ENCODE peak calls at places on chromosomes 7 and 10, in ten cellular contexts. One of them, this sample, is unnamed.

GRCh38 chr7:78576196-78576595 is 777.6 kb downstream of the PHTF2 start:
- DNase-seq in cardiac muscle cell: peak
- DNase-seq in GM13976: no peak
- DNase-seq in mammary epithelial cell: no peak
- DNase-seq in fibroblast of the aortic adventitia: no peak
- DNase-seq in pancreas: no peak
- DNase-seq in nephron progenitor cell: peak
- DNase-seq in heart right ventricle: no peak
- DNase-seq in upper lobe of right lung: no peak
- DNase-seq in H9: no peak
- DNase-seq in this sample: no peak

GRCh38 chr10:106387063-106387462 is 777.4 kb downstream of the SORCS1 start:
- DNase-seq in cardiac muscle cell: no peak
- DNase-seq in GM13976: no peak
- DNase-seq in mammary epithelial cell: peak
- DNase-seq in fibroblast of the aortic adventitia: peak
- DNase-seq in pancreas: no peak
- DNase-seq in nephron progenitor cell: no peak
- DNase-seq in heart right ventricle: no peak
- DNase-seq in upper lobe of right lung: no peak
- DNase-seq in H9: no peak
- DNase-seq in this sample: no peak

GRCh38 chr7:1043552-1044188 is 676 bp upstream of the GPR146 start:
- DNase-seq in cardiac muscle cell: no peak
- DNase-seq in GM13976: no peak
- DNase-seq in mammary epithelial cell: no peak
- DNase-seq in fibroblast of the aortic adventitia: no peak
- DNase-seq in pancreas: peak
- DNase-seq in nephron progenitor cell: no peak
- DNase-seq in heart right ventricle: no peak
- DNase-seq in upper lobe of right lung: no peak
- DNase-seq in H9: no peak
- DNase-seq in this sample: no peak

GRCh38 chr7:5691536-5692090 is 89.8 kb downstream of the RNF216 start:
- DNase-seq in cardiac muscle cell: peak
- DNase-seq in GM13976: no peak
- DNase-seq in mammary epithelial cell: no peak
- DNase-seq in fibroblast of the aortic adventitia: no peak
- DNase-seq in pancreas: no peak
- DNase-seq in nephron progenitor cell: no peak
- DNase-seq in heart right ventricle: no peak
- DNase-seq in upper lobe of right lung: no peak
- DNase-seq in H9: no peak
- DNase-seq in this sample: no peak

GRCh38 chr7:117550625-117551024 is 70.8 kb downstream of the CFTR start:
- DNase-seq in cardiac muscle cell: no peak
- DNase-seq in GM13976: no peak
- DNase-seq in mammary epithelial cell: no peak
- DNase-seq in fibroblast of the aortic adventitia: no peak
- DNase-seq in pancreas: no peak
- DNase-seq in nephron progenitor cell: no peak
- DNase-seq in heart right ventricle: no peak
- DNase-seq in upper lobe of right lung: no peak
- DNase-seq in H9: no peak
- DNase-seq in this sample: no peak

GRCh38 chr7:101896312-101896711 is 78.9 kb downstream of the CUX1 start:
- DNase-seq in cardiac muscle cell: no peak
- DNase-seq in GM13976: no peak
- DNase-seq in mammary epithelial cell: no peak
- DNase-seq in fibroblast of the aortic adventitia: no peak
- DNase-seq in pancreas: no peak
- DNase-seq in nephron progenitor cell: no peak
- DNase-seq in heart right ventricle: no peak
- DNase-seq in upper lobe of right lung: no peak
- DNase-seq in H9: no peak
- DNase-seq in this sample: no peak

GRCh38 chr7:20197125-20197524 is 20.1 kb downstream of the MACC1 start:
- DNase-seq in cardiac muscle cell: no peak
- DNase-seq in GM13976: no peak
- DNase-seq in mammary epithelial cell: no peak
- DNase-seq in fibroblast of the aortic adventitia: peak
- DNase-seq in pancreas: no peak
- DNase-seq in nephron progenitor cell: no peak
- DNase-seq in heart right ventricle: no peak
- DNase-seq in upper lobe of right lung: no peak
- DNase-seq in H9: no peak
- DNase-seq in this sample: no peak

GRCh38 chr10:62858364-62858763 is 42.2 kb upstream of the EGR2 start:
- DNase-seq in cardiac muscle cell: no peak
- DNase-seq in GM13976: no peak
- DNase-seq in mammary epithelial cell: no peak
- DNase-seq in fibroblast of the aortic adventitia: peak
- DNase-seq in pancreas: no peak
- DNase-seq in nephron progenitor cell: no peak
- DNase-seq in heart right ventricle: peak
- DNase-seq in upper lobe of right lung: no peak
- DNase-seq in H9: peak
- DNase-seq in this sample: no peak

GRCh38 chr7:98474558-98474957 is 73.7 kb upstream of the BAIAP2L1 start:
- DNase-seq in cardiac muscle cell: no peak
- DNase-seq in GM13976: no peak
- DNase-seq in mammary epithelial cell: peak
- DNase-seq in fibroblast of the aortic adventitia: peak
- DNase-seq in pancreas: no peak
- DNase-seq in nephron progenitor cell: no peak
- DNase-seq in heart right ventricle: no peak
- DNase-seq in upper lobe of right lung: no peak
- DNase-seq in H9: no peak
- DNase-seq in this sample: no peak

GRCh38 chr7:36151921-36152755 is 916 bp upstream of the EEPD1 start:
- DNase-seq in cardiac muscle cell: no peak
- DNase-seq in GM13976: no peak
- DNase-seq in mammary epithelial cell: no peak
- DNase-seq in fibroblast of the aortic adventitia: no peak
- DNase-seq in pancreas: no peak
- DNase-seq in nephron progenitor cell: no peak
- DNase-seq in heart right ventricle: no peak
- DNase-seq in upper lobe of right lung: no peak
- DNase-seq in H9: no peak
- DNase-seq in this sample: no peak

GRCh38 chr10:78260141-78260540 is 226.5 kb downstream of the RPS24 start:
- DNase-seq in cardiac muscle cell: peak
- DNase-seq in GM13976: no peak
- DNase-seq in mammary epithelial cell: no peak
- DNase-seq in fibroblast of the aortic adventitia: peak
- DNase-seq in pancreas: no peak
- DNase-seq in nephron progenitor cell: no peak
- DNase-seq in heart right ventricle: no peak
- DNase-seq in upper lobe of right lung: no peak
- DNase-seq in H9: no peak
- DNase-seq in this sample: no peak
- TF ChIP-seq CTCF in cardiac muscle cell: peak
- TF ChIP-seq CTCF in GM13976: no peak
- TF ChIP-seq CTCF in mammary epithelial cell: no peak
- TF ChIP-seq CTCF in fibroblast of the aortic adventitia: no peak
- TF ChIP-seq CTCF in pancreas: no peak
- TF ChIP-seq CTCF in nephron progenitor cell: peak
- TF ChIP-seq CTCF in heart right ventricle: no peak
- TF ChIP-seq CTCF in upper lobe of right lung: no peak
- TF ChIP-seq CTCF in H9: peak
- TF ChIP-seq CTCF in this sample: no peak

DNA sequence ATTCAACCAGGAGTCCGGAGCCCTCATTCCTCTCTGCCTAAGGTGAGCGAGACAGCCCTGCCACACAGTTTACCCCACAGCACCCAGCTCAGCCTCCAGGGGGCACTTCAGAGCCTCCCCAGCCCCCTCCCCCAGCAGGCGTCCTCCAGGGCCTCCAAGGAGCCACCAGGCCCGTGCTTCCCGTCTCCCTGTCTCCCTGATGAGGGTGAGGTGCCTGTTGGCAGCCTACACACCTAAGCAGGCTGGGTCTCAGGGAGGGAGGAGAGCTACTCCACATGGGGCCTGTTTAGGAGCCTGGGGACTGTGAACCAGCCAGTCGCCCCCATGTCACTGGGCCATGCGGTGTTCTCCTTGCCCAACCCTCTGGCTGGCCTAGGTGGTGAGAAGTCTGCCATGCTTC is 28.9 kb upstream of the TRIM8 start:
- DNase-seq in cardiac muscle cell: peak
- DNase-seq in GM13976: peak
- DNase-seq in mammary epithelial cell: no peak
- DNase-seq in fibroblast of the aortic adventitia: no peak
- DNase-seq in pancreas: peak
- DNase-seq in nephron progenitor cell: peak
- DNase-seq in heart right ventricle: no peak
- DNase-seq in upper lobe of right lung: no peak
- DNase-seq in H9: peak
- DNase-seq in this sample: no peak
- TF ChIP-seq CTCF in cardiac muscle cell: peak
- TF ChIP-seq CTCF in GM13976: no peak
- TF ChIP-seq CTCF in mammary epithelial cell: peak
- TF ChIP-seq CTCF in fibroblast of the aortic adventitia: peak
- TF ChIP-seq CTCF in pancreas: no peak
- TF ChIP-seq CTCF in nephron progenitor cell: peak
- TF ChIP-seq CTCF in heart right ventricle: peak
- TF ChIP-seq CTCF in upper lobe of right lung: no peak
- TF ChIP-seq CTCF in H9: peak
- TF ChIP-seq CTCF in this sample: no peak

GRCh38 chr10:13614530-13615332 is 28.0 kb downstream of the PRPF18 start:
- DNase-seq in cardiac muscle cell: peak
- DNase-seq in GM13976: no peak
- DNase-seq in mammary epithelial cell: peak
- DNase-seq in fibroblast of the aortic adventitia: peak
- DNase-seq in pancreas: no peak
- DNase-seq in nephron progenitor cell: peak
- DNase-seq in heart right ventricle: no peak
- DNase-seq in upper lobe of right lung: no peak
- DNase-seq in H9: peak
- DNase-seq in this sample: no peak

GRCh38 chr10:13615650-13616049 is 28.9 kb downstream of the PRPF18 start:
- DNase-seq in cardiac muscle cell: no peak
- DNase-seq in GM13976: no peak
- DNase-seq in mammary epithelial cell: no peak
- DNase-seq in fibroblast of the aortic adventitia: no peak
- DNase-seq in pancreas: no peak
- DNase-seq in nephron progenitor cell: peak
- DNase-seq in heart right ventricle: no peak
- DNase-seq in upper lobe of right lung: no peak
- DNase-seq in H9: peak
- DNase-seq in this sample: no peak

GRCh38 chr10:13617146-13617545 is 30.4 kb downstream of the PRPF18 start:
- DNase-seq in cardiac muscle cell: no peak
- DNase-seq in GM13976: no peak
- DNase-seq in mammary epithelial cell: no peak
- DNase-seq in fibroblast of the aortic adventitia: no peak
- DNase-seq in pancreas: no peak
- DNase-seq in nephron progenitor cell: no peak
- DNase-seq in heart right ventricle: no peak
- DNase-seq in upper lobe of right lung: no peak
- DNase-seq in H9: no peak
- DNase-seq in this sample: no peak

GRCh38 chr10:13613519-13613918 is 26.8 kb downstream of the PRPF18 start:
- DNase-seq in cardiac muscle cell: peak
- DNase-seq in GM13976: no peak
- DNase-seq in mammary epithelial cell: no peak
- DNase-seq in fibroblast of the aortic adventitia: peak
- DNase-seq in pancreas: no peak
- DNase-seq in nephron progenitor cell: no peak
- DNase-seq in heart right ventricle: no peak
- DNase-seq in upper lobe of right lung: no peak
- DNase-seq in H9: no peak
- DNase-seq in this sample: no peak

DNA sequence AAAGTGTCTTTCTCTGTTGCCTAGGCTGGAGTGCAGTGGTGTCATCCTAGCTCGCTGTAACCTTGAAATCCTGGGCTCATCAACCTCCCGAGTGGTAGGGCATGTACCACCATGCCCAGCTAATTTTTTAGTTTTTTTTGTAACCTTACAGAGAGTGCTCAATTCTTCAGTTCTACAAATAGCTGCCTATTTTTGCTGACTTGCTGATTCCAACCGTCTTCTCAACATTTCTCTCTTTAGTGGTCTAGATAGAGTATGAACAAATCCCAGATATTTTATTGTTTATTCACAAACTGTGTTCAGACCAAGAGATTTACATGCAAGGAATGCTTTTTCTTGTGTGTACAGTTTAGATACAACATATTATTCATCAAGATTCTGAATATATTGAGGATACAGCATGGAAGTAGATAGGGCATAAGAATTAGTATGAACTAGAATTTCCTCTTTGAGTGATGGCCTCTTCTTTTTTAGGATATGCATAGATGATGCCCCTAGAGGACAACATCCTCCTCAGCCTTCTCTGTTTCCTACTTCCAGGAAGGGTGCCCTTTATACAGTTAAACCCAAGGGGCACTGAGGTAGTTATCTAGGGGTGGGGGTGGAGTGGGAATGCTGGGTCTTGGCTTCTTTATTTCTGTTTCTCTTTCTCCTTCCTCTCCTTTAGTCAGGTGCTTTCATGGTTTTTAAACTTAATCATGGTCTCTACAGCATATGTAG is 26.0 kb downstream of the PRPF18 start:
- DNase-seq in cardiac muscle cell: no peak
- DNase-seq in GM13976: no peak
- DNase-seq in mammary epithelial cell: no peak
- DNase-seq in fibroblast of the aortic adventitia: no peak
- DNase-seq in pancreas: no peak
- DNase-seq in nephron progenitor cell: no peak
- DNase-seq in heart right ventricle: no peak
- DNase-seq in upper lobe of right lung: no peak
- DNase-seq in H9: no peak
- DNase-seq in this sample: no peak
- TF ChIP-seq CTCF in cardiac muscle cell: no peak
- TF ChIP-seq CTCF in GM13976: no peak
- TF ChIP-seq CTCF in mammary epithelial cell: no peak
- TF ChIP-seq CTCF in fibroblast of the aortic adventitia: no peak
- TF ChIP-seq CTCF in pancreas: no peak
- TF ChIP-seq CTCF in nephron progenitor cell: no peak
- TF ChIP-seq CTCF in heart right ventricle: no peak
- TF ChIP-seq CTCF in upper lobe of right lung: no peak
- TF ChIP-seq CTCF in H9: no peak
- TF ChIP-seq CTCF in this sample: no peak

DNA sequence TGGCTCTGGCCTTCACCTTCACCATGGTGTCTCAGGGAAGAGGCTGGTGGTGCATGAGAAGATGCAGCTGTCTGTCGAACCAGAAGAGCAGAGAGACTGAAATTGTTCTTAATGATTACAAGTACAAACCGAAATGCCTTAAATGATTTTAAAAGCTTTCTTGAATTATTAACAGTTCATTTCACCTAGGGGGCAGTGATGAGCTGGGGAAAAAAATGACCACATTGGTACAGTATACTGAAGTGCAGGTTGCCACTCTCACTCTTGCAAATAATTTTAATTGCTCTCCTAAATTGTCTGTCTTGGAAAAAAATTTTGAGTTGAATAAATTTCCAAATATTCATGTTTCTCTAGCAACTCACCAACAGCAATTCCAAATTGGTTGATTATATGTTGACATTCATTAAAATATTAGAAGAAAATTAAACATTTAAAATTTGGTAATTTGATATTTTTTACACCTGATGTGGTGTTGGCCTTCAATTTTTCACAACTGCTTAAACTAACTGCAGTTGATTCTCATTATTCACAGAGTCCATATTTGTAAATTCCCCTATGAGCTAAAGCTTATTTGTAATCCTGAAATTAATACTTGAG is 692.6 kb downstream of the ZWINT start:
- DNase-seq in cardiac muscle cell: peak
- DNase-seq in GM13976: no peak
- DNase-seq in mammary epithelial cell: no peak
- DNase-seq in fibroblast of the aortic adventitia: no peak
- DNase-seq in pancreas: no peak
- DNase-seq in nephron progenitor cell: no peak
- DNase-seq in heart right ventricle: no peak
- DNase-seq in upper lobe of right lung: no peak
- DNase-seq in H9: no peak
- DNase-seq in this sample: no peak
- TF ChIP-seq CTCF in cardiac muscle cell: no peak
- TF ChIP-seq CTCF in GM13976: peak
- TF ChIP-seq CTCF in mammary epithelial cell: peak
- TF ChIP-seq CTCF in fibroblast of the aortic adventitia: no peak
- TF ChIP-seq CTCF in pancreas: no peak
- TF ChIP-seq CTCF in nephron progenitor cell: peak
- TF ChIP-seq CTCF in heart right ventricle: no peak
- TF ChIP-seq CTCF in upper lobe of right lung: peak
- TF ChIP-seq CTCF in H9: peak
- TF ChIP-seq CTCF in this sample: peak

This sample was measured in GM20000.